ENCODE peak calls at places on chromosomes 12 and 14, in seven cellular contexts. Q is IMR-90, M is A673, X is ovary, H is lower lobe of right lung, C is dorsolateral prefrontal cortex, B is uterus. V is an unnamed sample. For H3K27me3, the result is how much of the 10 kb centered on the place peaks cover.

GRCh38 chr14:98958048-98959031 is 313.7 kb downstream of the BCL11B start:
- DNase-seq in C (no peak), B (no peak), H (no peak), M (no peak), X (no peak), Q (no peak), V (no peak)

GRCh38 chr12:12684375-12685106 is 11.4 kb downstream of the GPR19 start:
- DNase-seq in X (no peak), Q (peak), B (no peak), C (peak), H (no peak), M (peak), V (no peak)

GRCh38 chr14:66842911-66843572 is 335.1 kb downstream of the GPHN start:
- DNase-seq in M (no peak), C (no peak), H (no peak), Q (no peak), B (no peak), X (no peak), V (no peak)

GRCh38 chr12:6214633-6215032 is 14.4 kb downstream of the CD9 start:
- DNase-seq in M (no peak), C (no peak), Q (no peak), B (no peak), X (no peak), H (no peak), V (no peak)

GRCh38 chr12:98606367-98606985 is 13.0 kb downstream of the SLC25A3 start:
- DNase-seq in C (no peak), B (no peak), X (no peak), M (no peak), Q (no peak), H (no peak), V (no peak)

GRCh38 chr12:25767613-25768012 is 190.9 kb upstream of the RASSF8 start:
- DNase-seq in X (no peak), H (no peak), Q (peak), B (no peak), C (no peak), M (no peak), V (no peak)

GRCh38 chr12:32025906-32026305 is 66.7 kb downstream of the RESF1 start:
- DNase-seq in B (no peak), H (no peak), M (no peak), X (no peak), C (no peak), Q (no peak), V (no peak)

GRCh38 chr12:131853832-131854797 is 25.9 kb downstream of the MMP17 start:
- DNase-seq in H (no peak), X (no peak), B (no peak), M (no peak), Q (no peak), C (no peak), V (no peak)

GRCh38 chr14:78836777-78837176 is 666.6 kb downstream of the NRXN3 start:
- DNase-seq in M (peak), X (no peak), B (peak), Q (peak), C (peak), H (no peak), V (peak)

GRCh38 chr12:27237790-27238771 is 6.0 kb upstream of the STK38L start:
- DNase-seq in X (no peak), M (no peak), B (no peak), C (no peak), Q (peak), H (no peak), V (no peak)

GRCh38 chr14:51155331-51155730 is 60.4 kb upstream of the TRIM9 start:
- DNase-seq in B (no peak), M (no peak), X (no peak), C (no peak), H (no peak), Q (no peak), V (no peak)

GRCh38 chr14:21233457-21234076 is 35.7 kb downstream of the HNRNPC start:
- DNase-seq in X (no peak), M (peak), B (no peak), C (no peak), H (no peak), Q (no peak), V (no peak)

GRCh38 chr14:74140374-74140850 is 55.7 kb downstream of the LIN52 start:
- DNase-seq in Q (no peak), M (peak), B (no peak), C (peak), X (no peak), H (peak), V (no peak)

GRCh38 chr12:100672075-100672592 is 98.7 kb downstream of the GAS2L3 start:
- DNase-seq in Q (no peak), B (no peak), C (no peak), X (no peak), M (peak), H (peak), V (no peak)

GRCh38 chr12:31035944-31036665 is 37.6 kb upstream of the DDX11 start:
- DNase-seq in H (no peak), M (peak), X (no peak), B (no peak), C (no peak), Q (peak), V (no peak)

GRCh38 chr12:46547421-46548340 is 175.1 kb upstream of the SLC38A2 start:
- DNase-seq in C (no peak), H (no peak), B (no peak), X (no peak), Q (no peak), M (peak), V (no peak)

GRCh38 chr14:61571931-61572330 is 123.4 kb upstream of the HIF1A start:
- DNase-seq in M (no peak), X (no peak), B (no peak), C (no peak), Q (no peak), H (no peak), V (no peak)

GRCh38 chr12:96404683-96405082 is 4.4 kb upstream of the CDK17 start:
- DNase-seq in H (no peak), M (no peak), B (no peak), X (no peak), Q (peak), C (no peak), V (no peak)

GRCh38 chr12:71159260-71159659 is 1.5 kb upstream of the TSPAN8 start:
- DNase-seq in M (no peak), C (no peak), B (no peak), H (no peak), Q (no peak), X (no peak), V (no peak)

GRCh38 chr14:65137648-65138317 is 35.5 kb upstream of the MAX start:
- DNase-seq in H (no peak), B (no peak), X (no peak), Q (peak), C (no peak), M (no peak), V (no peak)

GRCh38 chr12:24795699-24796385 is 153.1 kb downstream of the BCAT1 start:
- DNase-seq in C (no peak), B (no peak), H (no peak), X (no peak), M (no peak), Q (no peak), V (no peak)

GRCh38 chr12:78584695-78585094 is 279.9 kb upstream of the SYT1 start:
- DNase-seq in X (no peak), C (no peak), Q (peak), H (no peak), B (no peak), M (peak), V (no peak)

GRCh38 chr14:50362791-50363733 is 33.6 kb downstream of the CDKL1 start:
- DNase-seq in C (no peak), Q (peak), H (no peak), B (no peak), X (no peak), M (no peak), V (no peak)

GRCh38 chr12:108483213-108483920 is 31.7 kb upstream of the FICD start:
- DNase-seq in X (no peak), M (no peak), H (no peak), Q (no peak), C (no peak), B (no peak), V (no peak)

GRCh38 chr14:80634106-80634758 is 307.3 kb downstream of the CEP128 start:
- DNase-seq in M (peak), X (no peak), Q (no peak), H (no peak), C (no peak), B (no peak), V (no peak)

GRCh38 chr12:117093918-117094630 is 5.1 kb downstream of the TESC start:
- DNase-seq in Q (no peak), B (no peak), X (no peak), C (no peak), M (no peak), H (peak), V (no peak)

GRCh38 chr12:80937391-80938238 is at the start of gene LIN7A:
- DNase-seq in X (peak), Q (peak), M (peak), H (peak), B (peak), C (peak), V (peak)

GRCh38 chr14:50943261-50943942 is 881 bp downstream of the PYGL start:
- DNase-seq in C (no peak), X (peak), Q (peak), M (no peak), B (peak), H (peak), V (peak)

GRCh38 chr14:35827678-35828472 is 1.7 kb downstream of the BRMS1L start:
- DNase-seq in B (no peak), X (no peak), Q (no peak), C (no peak), H (no peak), M (no peak), V (no peak)

GRCh38 chr12:14995583-14996425 is 23.0 kb downstream of the PDE6H start:
- DNase-seq in X (no peak), C (no peak), Q (peak), H (no peak), B (no peak), M (peak), V (no peak)

GRCh38 chr12:76033116-76034001 is 1.8 kb upstream of the PHLDA1 start:
- DNase-seq in H (no peak), B (no peak), Q (peak), C (no peak), X (no peak), M (no peak), V (no peak)

GRCh38 chr12:52776913-52777395 is at the start of gene KRT76:
- DNase-seq in B (no peak), H (no peak), C (no peak), M (no peak), X (no peak), Q (no peak), V (no peak)
- H3K27me3 ChIP-seq in B (under half), H (under half), C (under half), M (under half), X (under half), Q (under half), V (under half)

GRCh38 chr14:24838945-24839616 is 205.1 kb upstream of the GZMB start:
- DNase-seq in C (no peak), Q (no peak), H (no peak), B (no peak), X (no peak), M (no peak), V (peak)
- TF ChIP-seq CTCF in C (no peak), Q (no peak), H (no peak), B (no peak), X (no peak), M (no peak), V (no peak)

DNA sequence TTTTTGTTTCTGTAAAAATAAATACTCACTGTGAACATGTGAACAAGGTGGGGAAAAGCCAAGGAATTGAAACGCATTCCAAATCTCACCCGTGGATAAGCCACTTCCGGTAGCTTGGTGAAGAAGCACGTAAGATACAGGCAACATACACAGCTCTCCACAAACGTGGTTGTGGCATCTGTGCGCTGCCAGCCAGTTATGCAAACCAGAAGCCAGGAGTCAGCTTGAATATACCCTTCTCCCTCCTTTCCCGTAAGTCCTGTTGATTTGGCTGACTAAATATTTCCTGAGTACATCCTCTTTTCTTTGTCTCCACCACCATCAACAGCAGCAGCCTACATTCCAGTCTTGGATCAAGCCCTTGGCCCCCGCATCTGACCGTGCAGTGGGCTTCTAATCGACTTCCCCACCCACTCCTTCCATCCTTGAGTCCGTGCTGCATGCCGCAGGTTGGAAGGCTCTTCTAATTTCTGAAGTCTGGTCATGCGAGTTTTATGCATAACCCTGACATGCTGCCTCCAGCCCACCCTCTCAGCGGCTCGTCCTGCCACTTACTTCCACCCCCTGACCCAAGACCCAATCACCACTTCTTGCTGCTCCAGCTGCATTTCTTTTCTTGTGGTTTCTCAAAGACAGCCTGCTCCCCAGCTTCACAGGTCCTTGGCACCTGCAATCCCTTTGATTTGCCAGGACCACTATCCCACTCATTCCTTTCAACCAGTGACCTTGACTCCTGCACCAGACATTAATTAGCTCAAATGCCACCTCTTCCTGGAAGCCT is 486.5 kb downstream of the VRK1 start:
- DNase-seq in H (no peak), X (no peak), Q (no peak), C (no peak), M (peak), B (no peak), V (no peak)
- H3K27me3 ChIP-seq in H (under half), X (under half), Q (under half), C (under half), M (under half), B (under half), V (under half)

GRCh38 chr12:124751654-124752355 is 111.9 kb downstream of the SCARB1 start:
- DNase-seq in M (no peak), B (no peak), Q (no peak), X (no peak), C (no peak), H (no peak), V (no peak)

GRCh38 chr12:124752437-124753229 is 111.0 kb downstream of the SCARB1 start:
- DNase-seq in H (no peak), Q (no peak), B (no peak), M (peak), X (no peak), C (peak), V (no peak)

GRCh38 chr12:124750149-124750656 is 113.5 kb downstream of the SCARB1 start:
- DNase-seq in X (no peak), C (no peak), Q (no peak), B (no peak), H (no peak), M (no peak), V (no peak)

GRCh38 chr12:124749725-124750124 is 113.9 kb downstream of the SCARB1 start:
- DNase-seq in C (no peak), M (no peak), H (no peak), Q (no peak), B (no peak), X (no peak), V (no peak)

DNA sequence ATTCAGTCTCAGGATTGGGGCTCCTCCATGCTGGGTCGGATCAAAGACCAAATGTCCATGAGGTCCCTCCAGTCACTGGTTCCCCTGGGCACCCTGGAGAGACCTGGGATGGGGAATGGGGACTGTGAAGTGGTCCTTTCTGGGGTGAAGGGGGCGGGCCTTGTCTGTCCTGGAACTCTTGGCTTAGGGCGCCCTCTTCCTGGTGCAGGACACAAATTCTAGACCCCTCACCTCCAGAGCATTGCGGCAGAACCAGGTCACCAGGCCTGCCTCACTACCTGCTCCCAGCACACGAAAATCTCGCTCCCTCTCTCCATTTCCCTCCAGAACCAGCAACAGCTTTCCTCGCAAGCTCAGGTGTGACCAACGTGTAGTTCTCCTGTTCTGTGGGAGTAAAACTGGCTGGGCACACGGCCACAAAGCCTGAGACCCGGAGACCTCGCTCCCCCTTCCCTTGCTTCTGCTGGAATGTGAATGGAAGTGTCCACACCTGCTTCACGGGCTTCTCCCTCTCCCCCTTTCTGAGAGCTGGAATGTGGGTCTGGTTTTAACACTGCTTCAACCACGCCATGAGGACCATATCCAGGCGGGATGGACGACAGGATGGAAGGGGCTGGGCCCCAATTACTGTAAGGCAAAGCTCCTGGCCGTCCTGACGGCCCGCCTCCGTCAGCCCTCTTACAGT is 112.7 kb downstream of the SCARB1 start:
- DNase-seq in H (no peak), B (no peak), Q (no peak), C (no peak), X (no peak), M (no peak), V (no peak)
- TF ChIP-seq CTCF in H (peak), B (no peak), Q (peak), C (no peak), X (no peak), M (peak), V (no peak)

DNA sequence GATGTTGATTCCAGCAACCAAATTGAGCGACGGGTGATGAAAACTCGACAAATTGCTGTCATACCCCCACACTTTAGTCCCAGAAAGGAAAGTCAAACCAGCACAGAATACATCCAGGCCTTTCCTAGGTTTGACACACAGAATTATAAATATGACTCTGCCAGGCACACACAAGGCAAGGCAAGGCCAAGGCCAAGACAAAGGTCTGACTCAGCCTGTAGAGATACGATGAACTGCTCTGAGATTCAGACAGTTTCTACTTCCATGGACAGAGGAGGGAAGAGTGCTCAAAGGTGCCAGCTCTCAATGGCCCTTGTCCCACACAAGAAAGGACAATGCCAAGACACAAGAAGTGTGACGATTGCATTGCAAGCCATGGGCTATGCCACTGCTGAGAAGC is 880.2 kb upstream of the TMEM132C start:
- DNase-seq in H (no peak), M (no peak), X (no peak), Q (no peak), C (no peak), B (no peak), V (no peak)
- H3K27me3 ChIP-seq in H (under half), M (under half), X (under half), Q (under half), C (under half), B (under half), V (under half)

GRCh38 chr12:113461666-113462065 is 10.0 kb downstream of the LHX5 start:
- DNase-seq in Q (no peak), C (no peak), X (no peak), H (no peak), M (peak), B (no peak), V (no peak)
- TF ChIP-seq CTCF in Q (peak), C (no peak), X (no peak), H (no peak), M (peak), B (no peak), V (no peak)

GRCh38 chr12:111143216-111143756 is 222.9 kb upstream of the MYL2 start:
- DNase-seq in H (no peak), M (no peak), B (no peak), C (no peak), Q (no peak), X (no peak), V (no peak)
- H3K27me3 ChIP-seq in H (under half), M (under half), B (under half), C (under half), Q (under half), X (under half), V (under half)

GRCh38 chr14:68662395-68662794 is 130.5 kb downstream of the ZFP36L1 start:
- DNase-seq in B (no peak), M (no peak), H (no peak), C (peak), Q (peak), X (no peak), V (no peak)

GRCh38 chr14:68663385-68664076 is 129.3 kb downstream of the ZFP36L1 start:
- DNase-seq in H (no peak), C (no peak), X (no peak), B (peak), M (no peak), Q (peak), V (no peak)

GRCh38 chr14:68665792-68666195 is 127.1 kb downstream of the ZFP36L1 start:
- DNase-seq in M (no peak), H (no peak), B (peak), X (no peak), C (no peak), Q (no peak), V (no peak)

GRCh38 chr14:68665116-68665515 is 127.8 kb downstream of the ZFP36L1 start:
- DNase-seq in B (peak), H (no peak), M (no peak), X (no peak), C (no peak), Q (peak), V (no peak)

GRCh38 chr14:68664225-68664681 is 128.6 kb downstream of the ZFP36L1 start:
- DNase-seq in C (no peak), Q (peak), H (no peak), B (peak), M (no peak), X (no peak), V (no peak)
- TF ChIP-seq CTCF in C (no peak), Q (peak), H (no peak), B (peak), M (no peak), X (no peak), V (no peak)

DNA sequence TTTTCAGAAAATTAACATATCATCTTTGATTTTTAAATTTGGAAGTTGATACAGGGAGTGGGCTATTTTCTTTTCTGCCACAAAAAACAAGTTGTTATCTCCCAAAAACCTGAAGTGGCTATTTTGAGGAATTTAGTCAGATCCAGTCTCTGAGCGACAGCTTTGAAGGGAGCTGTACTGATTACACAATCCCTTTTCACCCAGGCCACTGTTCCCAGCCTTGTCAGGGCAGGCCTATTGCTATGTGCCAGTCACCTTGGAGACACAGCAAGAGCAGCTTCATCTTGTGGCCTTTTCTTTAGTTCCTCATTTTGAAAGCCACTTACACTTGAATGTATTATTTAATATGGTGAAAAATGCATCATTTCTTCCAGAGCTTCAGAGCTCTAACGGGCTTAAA is 370.4 kb downstream of the KCNH5 start:
- DNase-seq in Q (no peak), M (no peak), B (no peak), H (no peak), X (no peak), C (no peak), V (peak)
- H3K27me3 ChIP-seq in Q (under half), M (under half), B (under half), H (under half), X (under half), C (under half), V (under half)

V was measured in prostate gland.